ENCODE peak calls at places on chromosomes 1 and 21, in six cellular contexts. J is NT2/D1; S is T-helper 9 cell; W is Ammon's horn; A is activated CD4-positive, alpha-beta T cell treated with anti-CD3 and anti-CD28 coated beads, Interleukin-2, amount 50 U/mL, for 48 hours; N is mucosa of gallbladder. K is an unnamed sample.

GRCh38 chr1:94237291-94238226 is at the start of gene ARHGAP29:
- DNase-seq in J (peak), S (no peak), W (peak), A (peak), N (peak), K (peak)

GRCh38 chr1:108828074-108828961 is 28.6 kb downstream of the AKNAD1 start:
- DNase-seq in J (peak), S (peak), W (peak), A (peak), N (peak), K (peak)

GRCh38 chr21:41344146-41344545 is 17.7 kb upstream of the MX2 start:
- DNase-seq in J (no peak), S (no peak), W (no peak), A (no peak), N (no peak), K (no peak)

GRCh38 chr1:28591708-28592313 is at the start of gene RAB42:
- DNase-seq in J (no peak), S (peak), W (no peak), A (peak), N (no peak), K (no peak)

GRCh38 chr1:155062702-155063411 is 683 bp upstream of the EFNA4 start:
- DNase-seq in J (peak), S (peak), W (no peak), A (peak), N (no peak), K (peak)

GRCh38 chr1:95793893-95794292 is 559.9 kb downstream of the RWDD3 start:
- DNase-seq in J (peak), S (no peak), W (peak), A (no peak), N (no peak), K (no peak)

GRCh38 chr1:156089704-156090103 is 7.4 kb upstream of the MEX3A start:
- DNase-seq in J (no peak), S (no peak), W (no peak), A (no peak), N (no peak), K (peak)

GRCh38 chr1:151166506-151166956 is 587 bp downstream of the SCNM1 start:
- DNase-seq in J (no peak), S (no peak), W (no peak), A (no peak), N (no peak), K (no peak)

GRCh38 chr21:43598416-43599120 is 60.7 kb downstream of the HSF2BP start:
- DNase-seq in J (no peak), S (no peak), W (no peak), A (no peak), N (no peak), K (no peak)

GRCh38 chr1:248618878-248619277 is 16.0 kb downstream of the OR2T11 start:
- DNase-seq in J (peak), S (peak), W (peak), A (peak), N (peak), K (peak)

GRCh38 chr1:245180496-245180895 is 25.7 kb downstream of the KIF26B start:
- DNase-seq in J (no peak), S (no peak), W (no peak), A (no peak), N (no peak), K (no peak)